ENCODE peak calls at places on chromosomes 2 and 18, in eight cellular contexts. L is astrocyte, U is fibroblast of mammary gland, V is transverse colon, T is astrocyte of the spinal cord, Y is nephron progenitor cell, I is mesothelial cell of epicardium, A is fibroblast of the aortic adventitia. N is an unnamed sample.

GRCh38 chr18:31684279-31685096 is at the start of gene B4GALT6:
- DNase-seq in L (peak; percentile 36), U (peak; percentile 23), V (peak; percentile 33), T (peak; percentile 43), Y (peak; percentile 74), I (peak; percentile 37), A (no peak), N (peak; percentile 82)

GRCh38 chr2:98404556-98405250 is 40.0 kb upstream of the INPP4A start:
- DNase-seq in L (no peak), U (no peak), V (no peak), T (no peak), Y (no peak), I (no peak), A (no peak), N (no peak)

GRCh38 chr2:98164256-98164655 is 77.3 kb downstream of the VWA3B start:
- DNase-seq in L (no peak), U (no peak), V (no peak), T (no peak), Y (no peak), I (no peak), A (no peak), N (no peak)

GRCh38 chr2:218471982-218472381 is 53.1 kb downstream of the VIL1 start:
- DNase-seq in L (no peak), U (peak; percentile 8), V (no peak), T (no peak), Y (no peak), I (no peak), A (no peak), N (no peak)

GRCh38 chr2:25558262-25558661 is 115.1 kb downstream of the DTNB start:
- DNase-seq in L (peak; percentile 85), U (peak; percentile 81), V (no peak), T (peak; percentile 83), Y (no peak), I (no peak), A (peak; percentile 73), N (peak; percentile 82)

GRCh38 chr18:72194072-72194471 is 350.1 kb downstream of the CBLN2 start:
- DNase-seq in L (no peak), U (no peak), V (no peak), T (no peak), Y (no peak), I (no peak), A (no peak), N (no peak)

GRCh38 chr2:163601377-163601776 is 134.4 kb downstream of the FIGN start:
- DNase-seq in L (peak; percentile 88), U (peak; percentile 4), V (no peak), T (peak; percentile 72), Y (no peak), I (no peak), A (no peak), N (no peak)

GRCh38 chr2:126244937-126245336 is 411.0 kb upstream of the GYPC start:
- DNase-seq in L (no peak), U (peak; percentile 1), V (peak; percentile 23), T (no peak), Y (peak; percentile 72), I (no peak), A (peak; percentile 28), N (peak; percentile 51)

GRCh38 chr2:9391961-9392695 is 31.2 kb downstream of the ITGB1BP1 start:
- DNase-seq in L (no peak), U (no peak), V (no peak), T (no peak), Y (no peak), I (no peak), A (no peak), N (no peak)

GRCh38 chr2:241730679-241731293 is 3.6 kb upstream of the D2HGDH start:
- DNase-seq in L (no peak), U (no peak), V (no peak), T (no peak), Y (no peak), I (no peak), A (no peak), N (no peak)

GRCh38 chr2:15181092-15181745 is 379.9 kb downstream of the NBAS start:
- DNase-seq in L (no peak), U (no peak), V (no peak), T (no peak), Y (no peak), I (no peak), A (no peak), N (no peak)

GRCh38 chr18:29198834-29199233 is 1021.9 kb upstream of the CDH2 start:
- DNase-seq in L (no peak), U (no peak), V (no peak), T (no peak), Y (no peak), I (no peak), A (no peak), N (no peak)

GRCh38 chr2:218860950-218861381 is 1.4 kb downstream of the WNT6 start:
- DNase-seq in L (peak; percentile 60), U (peak; percentile 34), V (peak; percentile 34), T (peak; percentile 20), Y (peak; percentile 84), I (peak; percentile 77), A (peak; percentile 35), N (no peak)

GRCh38 chr2:163401481-163401880 is 334.3 kb downstream of the FIGN start:
- DNase-seq in L (peak; percentile 74), U (peak; percentile 73), V (no peak), T (peak; percentile 78), Y (no peak), I (no peak), A (peak; percentile 61), N (no peak)

GRCh38 chr2:221283896-221284295 is 288.2 kb downstream of the EPHA4 start:
- DNase-seq in L (peak; percentile 96), U (no peak), V (no peak), T (peak; percentile 80), Y (no peak), I (no peak), A (no peak), N (no peak)

GRCh38 chr2:144522741-144523605 is 3.1 kb upstream of the ZEB2 start:
- DNase-seq in L (no peak), U (no peak), V (no peak), T (peak; percentile 26), Y (peak; percentile 57), I (no peak), A (peak; percentile 24), N (no peak)

GRCh38 chr2:66432801-66433694 is 1.9 kb upstream of the MEIS1 start:
- DNase-seq in L (peak; percentile 97), U (peak; percentile 96), V (peak; percentile 70), T (peak; percentile 96), Y (peak; percentile 89), I (peak; percentile 80), A (peak; percentile 99), N (no peak)

GRCh38 chr2:7838636-7839035 is 843.2 kb upstream of the ID2 start:
- DNase-seq in L (peak; percentile 50), U (no peak), V (no peak), T (peak; percentile 30), Y (no peak), I (no peak), A (no peak), N (no peak)

GRCh38 chr2:100427627-100428258 is 10.3 kb upstream of the CHST10 start:
- DNase-seq in L (peak; percentile 12), U (peak; percentile 61), V (peak; percentile 71), T (peak; percentile 37), Y (peak; percentile 57), I (no peak), A (peak; percentile 59), N (peak; percentile 57)

GRCh38 chr18:42274488-42275137 is 319.6 kb downstream of the PIK3C3 start:
- DNase-seq in L (no peak), U (peak; percentile 35), V (no peak), T (peak; percentile 33), Y (no peak), I (no peak), A (peak; percentile 45), N (peak; percentile 25)

GRCh38 chr2:197889041-197889440 is 84.6 kb downstream of the PLCL1 start:
- DNase-seq in L (peak; percentile 42), U (peak; percentile 72), V (no peak), T (peak; percentile 48), Y (no peak), I (no peak), A (peak; percentile 58), N (peak; percentile 57)

GRCh38 chr2:79585701-79586428 is 73.0 kb downstream of the CTNNA2 start:
- DNase-seq in L (peak; percentile 88), U (peak; percentile 81), V (no peak), T (peak; percentile 77), Y (peak; percentile 25), I (no peak), A (peak; percentile 16), N (no peak)

GRCh38 chr2:223459328-223459939 is 142.7 kb downstream of the SCG2 start:
- DNase-seq in L (peak; percentile 14), U (peak; percentile 65), V (no peak), T (peak; percentile 61), Y (no peak), I (no peak), A (peak; percentile 57), N (no peak)

GRCh38 chr2:134146620-134147019 is 107.3 kb upstream of the MGAT5 start:
- DNase-seq in L (peak; percentile 72), U (no peak), V (no peak), T (peak; percentile 54), Y (no peak), I (no peak), A (peak; percentile 38), N (no peak)

GRCh38 chr18:3596324-3597158 is 146.6 kb downstream of the TGIF1 start:
- DNase-seq in L (peak; percentile 39), U (peak; percentile 69), V (peak; percentile 66), T (peak; percentile 36), Y (peak; percentile 54), I (no peak), A (no peak), N (peak; percentile 69)
- TF ChIP-seq CTCF in L (no peak), U (no peak), V (no peak), T (peak; percentile 28), Y (peak; percentile 34), I (no peak), A (no peak), N (peak; percentile 30)

GRCh38 chr2:213806125-213806726 is 522.0 kb downstream of the SPAG16 start:
- DNase-seq in L (peak; percentile 6), U (peak; percentile 48), V (no peak), T (peak; percentile 55), Y (no peak), I (no peak), A (peak; percentile 62), N (peak; percentile 14)
- TF ChIP-seq CTCF in L (peak; percentile 23), U (peak; percentile 24), V (peak; percentile 25), T (no peak), Y (peak; percentile 24), I (peak; percentile 67), A (peak; percentile 25), N (no peak)

GRCh38 chr18:79645291-79645983 is 34.2 kb upstream of the CTDP1 start:
- DNase-seq in L (no peak), U (peak; percentile 19), V (no peak), T (no peak), Y (no peak), I (no peak), A (no peak), N (no peak)
- TF ChIP-seq CTCF in L (no peak), U (no peak), V (no peak), T (no peak), Y (no peak), I (no peak), A (no peak), N (no peak)

DNA sequence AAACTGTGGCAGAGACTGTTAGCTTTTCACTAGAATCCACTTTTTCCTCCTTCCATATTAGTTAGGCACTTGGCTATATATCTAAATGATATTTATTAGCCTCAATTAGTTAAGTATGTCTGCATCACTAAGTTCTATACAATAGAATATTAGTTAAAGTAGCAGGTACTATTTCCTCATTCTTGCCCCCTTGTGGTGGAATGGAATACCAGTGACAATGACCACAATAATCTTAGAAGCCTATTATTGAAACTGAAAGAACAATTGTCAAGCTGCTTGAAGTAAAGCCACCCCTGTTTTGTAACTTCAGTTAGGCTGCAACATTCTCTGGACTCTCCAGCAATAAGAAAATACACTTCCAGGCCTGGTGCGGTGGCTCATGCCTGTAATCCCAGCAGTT is 476.3 kb upstream of the VWC2L start:
- DNase-seq in L (peak; percentile 1), U (peak; percentile 43), V (no peak), T (peak; percentile 12), Y (no peak), I (no peak), A (peak; percentile 35), N (peak; percentile 47)
- TF ChIP-seq CTCF in L (peak; percentile 37), U (peak; percentile 59), V (peak; percentile 45), T (peak; percentile 35), Y (peak; percentile 33), I (peak; percentile 27), A (peak; percentile 58), N (peak; percentile 30)

N was measured in GM13976.